ENCODE peak calls at places on chromosomes 16 and 17, in five cellular contexts. L is GM06990, K is AG04450, U is heart right ventricle, V is body of pancreas. X is an unnamed sample.

GRCh38 chr17:65037157-65037556 is 19.4 kb downstream of the GNA13 start:
- DNase-seq in L (no peak), K (no peak), U (no peak), V (no peak), X (no peak)

GRCh38 chr16:29009838-29010166 is 24.9 kb downstream of the LAT start:
- DNase-seq in L (no peak), K (no peak), U (no peak), V (no peak), X (no peak)

GRCh38 chr17:27463235-27463677 is 7.0 kb downstream of the KSR1 start:
- DNase-seq in L (no peak), K (no peak), U (no peak), V (no peak), X (no peak)

GRCh38 chr17:47806026-47806912 is 15.3 kb downstream of the OSBPL7 start:
- DNase-seq in L (no peak), K (no peak), U (no peak), V (no peak), X (no peak)

GRCh38 chr17:47316316-47316715 is 7.4 kb upstream of the EFCAB13 start:
- DNase-seq in L (no peak), K (no peak), U (no peak), V (no peak), X (peak)

GRCh38 chr17:72614871-72615626 is 477.4 kb downstream of the SLC39A11 start:
- DNase-seq in L (no peak), K (no peak), U (no peak), V (peak), X (no peak)

GRCh38 chr16:2982402-2982801 is 2.2 kb upstream of the PKMYT1 start:
- DNase-seq in L (no peak), K (no peak), U (no peak), V (no peak), X (no peak)

GRCh38 chr17:32490101-32490482 is 3.3 kb downstream of the CDK5R1 start:
- DNase-seq in L (no peak), K (no peak), U (no peak), V (no peak), X (no peak)

GRCh38 chr16:4615389-4616046 is 830 bp upstream of the UBALD1 start:
- DNase-seq in L (no peak), K (no peak), U (no peak), V (no peak), X (no peak)

GRCh38 chr17:1229891-1230571 is 40.2 kb upstream of the BHLHA9 start:
- DNase-seq in L (no peak), K (no peak), U (no peak), V (no peak), X (no peak)

GRCh38 chr16:9123871-9124270 is 32.4 kb downstream of the HAPSTR1 start:
- DNase-seq in L (peak), K (no peak), U (no peak), V (peak), X (peak)

GRCh38 chr16:30615358-30616076 is 5.3 kb upstream of the ZNF689 start:
- DNase-seq in L (peak), K (no peak), U (peak), V (peak), X (peak)

GRCh38 chr17:48626470-48627241 is 498 bp upstream of the HOXB9 start:
- DNase-seq in L (no peak), K (no peak), U (no peak), V (no peak), X (peak)

GRCh38 chr17:41919840-41920579 is 1.3 kb upstream of the ACLY start:
- DNase-seq in L (no peak), K (no peak), U (no peak), V (peak), X (peak)

GRCh38 chr16:69798466-69798865 is 36.3 kb downstream of the WWP2 start:
- DNase-seq in L (no peak), K (no peak), U (peak), V (peak), X (no peak)
- TF ChIP-seq CTCF in L (peak), K (peak), U (peak), V (peak), X (no peak)

DNA sequence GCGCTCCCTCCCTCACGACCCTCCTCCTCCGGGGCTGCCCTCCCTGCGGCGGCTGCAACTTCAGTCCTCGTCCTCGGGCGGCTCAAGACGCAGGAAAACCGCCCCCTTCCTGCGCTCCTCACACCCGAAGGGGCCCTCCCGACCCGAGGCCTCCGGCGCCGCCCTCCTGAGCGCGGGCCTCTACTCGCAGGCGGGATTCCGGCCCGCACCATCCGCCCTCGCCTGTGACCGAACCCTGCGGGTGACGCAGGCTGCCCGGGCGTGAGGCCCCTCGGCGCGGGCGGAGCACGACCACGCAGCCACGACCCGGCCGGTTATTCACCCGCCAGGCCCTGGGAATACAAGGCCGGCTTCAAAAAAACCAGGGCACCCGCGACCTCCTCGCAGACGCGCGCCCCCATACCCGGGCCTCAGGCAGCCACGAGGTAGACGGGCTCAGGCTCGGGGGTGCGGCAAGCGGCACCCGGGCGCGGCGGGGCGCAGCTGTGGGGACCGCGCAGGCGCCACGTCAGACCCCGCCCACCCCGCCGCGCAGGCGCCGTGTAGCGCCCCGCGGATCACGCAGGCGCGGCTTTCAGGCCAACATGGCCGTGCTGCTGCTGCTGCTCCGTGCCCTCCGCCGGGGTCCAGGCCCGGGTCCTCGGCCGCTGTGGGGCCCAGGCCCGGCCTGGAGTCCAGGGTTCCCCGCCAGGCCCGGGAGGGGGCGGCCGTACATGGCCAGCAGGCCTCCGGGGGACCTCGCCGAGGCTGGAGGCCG is at the start of gene SPG7:
- DNase-seq in L (peak), K (peak), U (peak), V (peak), X (peak)
- TF ChIP-seq CTCF in L (peak), K (no peak), U (no peak), V (no peak), X (no peak)

DNA sequence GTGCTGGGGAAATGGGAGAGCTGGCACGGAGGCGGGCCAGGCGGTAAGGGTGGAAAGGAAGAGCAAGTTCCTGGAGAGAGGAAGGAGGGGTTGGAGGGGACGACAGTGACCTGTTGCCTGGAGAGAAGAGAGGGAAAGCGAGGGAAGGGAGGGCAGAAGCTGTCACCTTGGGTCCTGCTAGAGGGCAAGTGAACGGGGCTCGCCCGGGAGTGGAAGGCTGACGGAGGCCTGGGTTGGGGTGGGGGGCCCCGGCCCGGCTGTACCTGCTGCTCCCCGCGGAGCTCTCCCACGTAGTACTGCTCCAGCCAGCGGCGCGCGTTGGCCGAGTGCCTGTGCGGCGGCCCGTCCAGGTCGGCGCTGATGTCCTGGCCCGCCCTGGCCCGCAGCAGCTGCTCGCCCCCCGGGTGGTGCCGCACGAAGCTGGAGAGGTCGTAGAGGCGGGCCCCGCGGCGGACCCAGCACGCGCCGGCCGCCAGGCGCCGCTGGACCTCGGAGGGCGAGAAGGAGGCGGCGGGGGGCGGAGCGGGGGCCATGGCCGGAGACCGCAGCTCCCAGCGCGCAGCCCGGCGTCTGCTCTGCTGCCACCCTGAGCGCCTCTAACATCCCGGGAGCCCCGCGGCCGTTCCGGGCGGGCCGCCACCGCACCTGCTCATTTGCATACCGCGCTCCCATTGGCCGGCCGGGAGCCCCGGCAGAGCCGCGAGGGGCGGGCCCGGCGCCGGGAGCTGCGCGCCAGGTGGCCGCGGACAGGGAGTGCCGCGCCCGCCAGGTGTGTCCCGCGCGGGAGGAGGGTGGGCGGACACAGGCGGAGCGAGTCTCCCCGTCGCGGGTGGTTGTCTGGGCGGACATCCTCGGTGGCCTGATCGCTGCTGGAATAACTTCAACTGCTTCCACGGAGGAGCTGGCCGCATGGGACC is at the start of gene FA2H:
- DNase-seq in L (peak), K (no peak), U (peak), V (peak), X (peak)
- TF ChIP-seq CTCF in L (no peak), K (peak), U (peak), V (peak), X (peak)

DNA sequence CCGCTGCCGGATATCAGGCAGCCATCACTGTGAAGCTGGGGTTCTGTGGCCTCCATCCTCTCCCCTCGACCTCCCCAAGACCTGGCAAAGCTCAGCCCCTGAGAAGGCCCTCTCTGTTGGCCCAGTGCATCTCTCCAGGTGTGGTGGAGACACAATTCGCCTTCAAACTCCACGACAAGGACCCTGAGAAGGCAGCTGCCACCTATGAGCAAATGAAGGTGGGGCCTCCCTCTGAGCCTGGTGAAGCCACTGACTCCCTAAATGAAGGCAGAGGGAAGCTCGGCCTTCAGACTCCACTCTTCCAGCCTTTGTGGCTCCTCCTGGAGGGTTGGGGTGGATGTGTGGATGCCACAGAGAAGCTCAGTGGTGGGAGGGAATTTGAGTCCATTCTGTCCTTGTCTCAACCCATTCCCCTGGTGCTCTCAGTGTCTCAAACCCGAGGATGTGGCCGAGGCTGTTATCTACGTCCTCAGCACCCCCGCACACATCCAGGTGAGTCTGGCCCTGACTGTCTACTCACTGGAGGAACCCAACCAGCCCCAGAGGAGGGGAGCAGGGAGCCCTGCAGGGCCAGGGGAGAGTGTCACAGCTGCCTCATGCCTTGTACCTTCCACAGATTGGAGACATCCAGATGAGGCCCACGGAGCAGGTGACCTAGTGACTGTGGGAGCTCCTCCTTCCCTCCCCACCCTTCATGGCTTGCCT is 1.7 kb upstream of the MRM1 start:
- DNase-seq in L (no peak), K (no peak), U (no peak), V (no peak), X (no peak)
- TF ChIP-seq CTCF in L (no peak), K (no peak), U (no peak), V (no peak), X (no peak)

X was measured in MCF 10A.